ENCODE peak calls at places on chromosome X, in seven cellular contexts. R is psoas muscle, E is EL, M is heart left ventricle, F is activated gamma-delta T cell, G is WTC11, B is D721Med. P is an unnamed sample.

GRCh38 chrX:20091499-20091898 is 25.2 kb downstream of the MAP7D2 start:
- DNase-seq in R (no peak), E (no peak), M (no peak), F (no peak), G (no peak), B (no peak), P (no peak)

GRCh38 chrX:13569479-13570244 is at the start of gene EGFL6:
- DNase-seq in R (no peak), E (no peak), M (no peak), F (no peak), G (peak), B (no peak), P (no peak)

GRCh38 chrX:2846992-2847391 is 18.3 kb downstream of the GYG2 start:
- DNase-seq in R (no peak), E (no peak), M (no peak), F (no peak), G (no peak), B (no peak), P (no peak)

GRCh38 chrX:26918633-26919032 is 544.5 kb downstream of the PPP4R3C start:
- DNase-seq in R (no peak), E (no peak), M (no peak), F (no peak), G (peak), B (no peak), P (no peak)

GRCh38 chrX:12894074-12894691 is 12.2 kb upstream of the TLR8 start:
- DNase-seq in R (peak), E (peak), M (no peak), F (no peak), G (peak), B (no peak), P (no peak)

GRCh38 chrX:101051153-101051548 is 760 bp downstream of the TRMT2B start:
- DNase-seq in R (no peak), E (no peak), M (no peak), F (no peak), G (no peak), B (no peak), P (no peak)

GRCh38 chrX:136273986-136274385 is 22.8 kb upstream of the MAP7D3 start:
- DNase-seq in R (no peak), E (no peak), M (no peak), F (no peak), G (no peak), B (no peak), P (no peak)

GRCh38 chrX:17703201-17703600 is 34.1 kb upstream of the SCML1 start:
- DNase-seq in R (no peak), E (no peak), M (no peak), F (no peak), G (no peak), B (no peak), P (no peak)

GRCh38 chrX:2548731-2549423 is 48.1 kb upstream of the DHRSX start:
- DNase-seq in R (no peak), E (no peak), M (no peak), F (no peak), G (peak), B (no peak), P (no peak)

GRCh38 chrX:19823031-19823430 is 64.4 kb downstream of the SH3KBP1 start:
- DNase-seq in R (no peak), E (no peak), M (no peak), F (no peak), G (no peak), B (no peak), P (no peak)

GRCh38 chrX:134898450-134898849 is 92.3 kb upstream of the SMIM10 start:
- DNase-seq in R (no peak), E (peak), M (no peak), F (no peak), G (no peak), B (no peak), P (no peak)

GRCh38 chrX:15127010-15127409 is 142.9 kb downstream of the ASB9 start:
- DNase-seq in R (no peak), E (no peak), M (no peak), F (no peak), G (no peak), B (no peak), P (no peak)

GRCh38 chrX:13689519-13690211 is 737 bp downstream of the RAB9A start:
- DNase-seq in R (no peak), E (peak), M (no peak), F (no peak), G (no peak), B (no peak), P (no peak)

GRCh38 chrX:125436855-125437254 is 117.2 kb downstream of the TEX13C start:
- DNase-seq in R (no peak), E (no peak), M (no peak), F (no peak), G (no peak), B (no peak), P (no peak)

GRCh38 chrX:136115909-136116297 is 31.4 kb upstream of the FHL1 start:
- DNase-seq in R (no peak), E (no peak), M (no peak), F (no peak), G (no peak), B (no peak), P (no peak)

GRCh38 chrX:1323315-1323714 is 13.3 kb upstream of the IL3RA start:
- DNase-seq in R (peak), E (peak), M (peak), F (no peak), G (peak), B (no peak), P (no peak)

GRCh38 chrX:17964871-17965270 is 103.8 kb upstream of the RAI2 start:
- DNase-seq in R (no peak), E (no peak), M (no peak), F (no peak), G (no peak), B (no peak), P (no peak)

GRCh38 chrX:143757887-143758286 is 37.3 kb upstream of the SPANXN2 start:
- DNase-seq in R (no peak), E (no peak), M (no peak), F (no peak), G (no peak), B (no peak), P (no peak)

GRCh38 chrX:100296183-100296753 is 113.8 kb downstream of the PCDH19 start:
- DNase-seq in R (no peak), E (no peak), M (no peak), F (no peak), G (peak), B (no peak), P (no peak)

GRCh38 chrX:18173494-18174180 is 47.0 kb downstream of the BEND2 start:
- DNase-seq in R (no peak), E (no peak), M (no peak), F (no peak), G (no peak), B (no peak), P (peak)

GRCh38 chrX:69361286-69361926 is 142.7 kb upstream of the NALF2 start:
- DNase-seq in R (no peak), E (peak), M (no peak), F (no peak), G (no peak), B (no peak), P (no peak)

GRCh38 chrX:101203782-101204351 is 15.7 kb upstream of the DRP2 start:
- DNase-seq in R (no peak), E (no peak), M (no peak), F (no peak), G (no peak), B (no peak), P (no peak)

GRCh38 chrX:119999087-119999634 is 55.6 kb upstream of the NKAP start:
- DNase-seq in R (no peak), E (no peak), M (no peak), F (no peak), G (peak), B (no peak), P (no peak)

GRCh38 chrX:1904663-1905218 is 289.9 kb downstream of the ASMT start:
- DNase-seq in R (no peak), E (no peak), M (no peak), F (no peak), G (no peak), B (no peak), P (no peak)

P was measured in gastrocnemius medialis.